ENCODE peak calls at places on chromosomes 7 and 10, in seven cellular contexts. U is T-cell, L is sigmoid colon, F is GM18507, S is glomerular endothelial cell, V is substantia nigra, E is tibial artery. P is an unnamed sample.

GRCh38 chr7:84637568-84638338 is 443.2 kb upstream of the SEMA3A start:
- DNase-seq in U (no peak), L (peak), F (no peak), S (peak), V (no peak), E (no peak), P (no peak)

GRCh38 chr10:74314166-74314565 is 163.1 kb downstream of the ADK start:
- DNase-seq in U (no peak), L (no peak), F (no peak), S (no peak), V (no peak), E (no peak), P (no peak)

GRCh38 chr10:119859422-119860258 is 13.0 kb downstream of the MCMBP start:
- DNase-seq in U (no peak), L (no peak), F (no peak), S (peak), V (no peak), E (no peak), P (peak)

GRCh38 chr7:16644987-16645592 is 464 bp downstream of the ANKMY2 start:
- DNase-seq in U (no peak), L (peak), F (no peak), S (no peak), V (no peak), E (peak), P (no peak)

GRCh38 chr10:127813290-127813689 is 76.3 kb downstream of the FOXI2 start:
- DNase-seq in U (no peak), L (no peak), F (no peak), S (no peak), V (no peak), E (no peak), P (no peak)

GRCh38 chr7:135714534-135715009 is 13.4 kb downstream of the SLC13A4 start:
- DNase-seq in U (no peak), L (no peak), F (no peak), S (no peak), V (no peak), E (no peak), P (peak)

GRCh38 chr10:114045071-114045737 is 1.5 kb downstream of the ADRB1 start:
- DNase-seq in U (no peak), L (peak), F (no peak), S (no peak), V (no peak), E (no peak), P (no peak)

GRCh38 chr7:43616977-43617376 is 34.1 kb downstream of the STK17A start:
- DNase-seq in U (no peak), L (no peak), F (no peak), S (no peak), V (no peak), E (no peak), P (no peak)

GRCh38 chr10:98212204-98212603 is 55.8 kb downstream of the LOXL4 start:
- DNase-seq in U (no peak), L (no peak), F (no peak), S (no peak), V (no peak), E (no peak), P (no peak)